ENCODE peak calls at places on chromosome 5, in six cellular contexts. S is NCI-H1694 treated with DMSO at 0.1 percent for 48 hours; U is activated T-cell treated with anti-CD3 and anti-CD28 coated beads, Interleukin-2, amount 50 U/mL, for 24 hours; W is fibroblast of pulmonary artery; C is heart right ventricle; V is ureter. O is an unnamed sample.

GRCh38 chr5:138752951-138753793 is at the start of gene CTNNA1:
- DNase-seq in U (peak), V (peak), W (peak), S (peak), C (peak), O (peak)

GRCh38 chr5:158858011-158858410 is 241.7 kb downstream of the EBF1 start:
- DNase-seq in U (no peak), S (peak), C (no peak), W (no peak), V (no peak), O (no peak)

GRCh38 chr5:146042628-146043279 is 62.6 kb downstream of the PLAC8L1 start:
- DNase-seq in S (no peak), W (peak), V (no peak), U (no peak), C (no peak), O (no peak)

GRCh38 chr5:78927657-78928282 is 57.3 kb downstream of the ARSB start:
- DNase-seq in C (no peak), S (no peak), V (no peak), W (peak), U (no peak), O (no peak)

GRCh38 chr5:77719666-77720363 is 56.3 kb downstream of the TBCA start:
- DNase-seq in V (no peak), W (no peak), U (no peak), C (no peak), S (no peak), O (no peak)

GRCh38 chr5:67206381-67207328 is 10.1 kb upstream of the CD180 start:
- DNase-seq in V (peak), U (peak), S (no peak), W (peak), C (no peak), O (peak)

GRCh38 chr5:29367176-29367833 is 1826.2 kb upstream of the CDH6 start:
- DNase-seq in S (no peak), V (no peak), C (no peak), U (no peak), W (no peak), O (no peak)

GRCh38 chr5:96615223-96615622 is 47.0 kb upstream of the CAST start:
- DNase-seq in V (no peak), U (no peak), C (no peak), S (no peak), W (no peak), O (no peak)

GRCh38 chr5:158546748-158547147 is 553.0 kb downstream of the EBF1 start:
- DNase-seq in S (no peak), C (no peak), V (no peak), W (no peak), U (no peak), O (no peak)

GRCh38 chr5:72292411-72292810 is 27.6 kb downstream of the MRPS27 start:
- DNase-seq in U (no peak), C (no peak), S (peak), V (no peak), W (no peak), O (no peak)

GRCh38 chr5:179797741-179798140 is 4.0 kb downstream of the LTC4S start:
- DNase-seq in S (no peak), U (no peak), C (no peak), V (no peak), W (no peak), O (no peak)

GRCh38 chr5:6615416-6615815 is 17.4 kb downstream of the NSUN2 start:
- DNase-seq in C (no peak), U (no peak), V (no peak), S (no peak), W (no peak), O (no peak)

GRCh38 chr5:160685695-160686094 is 166.3 kb downstream of the ATP10B start:
- DNase-seq in V (no peak), W (no peak), U (no peak), S (no peak), C (no peak), O (no peak)

GRCh38 chr5:130714200-130714599 is 450.9 kb downstream of the HINT1 start:
- DNase-seq in W (no peak), S (no peak), V (no peak), C (no peak), U (no peak), O (no peak)

GRCh38 chr5:113147088-113147487 is 170.5 kb downstream of the DCP2 start:
- DNase-seq in U (no peak), V (no peak), W (peak), C (no peak), S (no peak), O (no peak)

GRCh38 chr5:132611965-132612364 is 46.0 kb upstream of the IL13 start:
- DNase-seq in U (no peak), S (no peak), V (no peak), C (no peak), W (no peak), O (no peak)

GRCh38 chr5:158805195-158805594 is 294.5 kb downstream of the EBF1 start:
- DNase-seq in U (no peak), V (no peak), S (peak), C (no peak), W (no peak), O (no peak)

GRCh38 chr5:5483880-5484595 is 61.6 kb downstream of the ICE1 start:
- DNase-seq in C (no peak), S (no peak), U (no peak), W (peak), V (no peak), O (no peak)

GRCh38 chr5:179393078-179393477 is 47.8 kb upstream of the ADAMTS2 start:
- DNase-seq in S (no peak), W (peak), C (no peak), V (no peak), U (no peak), O (no peak)

GRCh38 chr5:154514331-154514730 is 36.3 kb upstream of the HAND1 start:
- DNase-seq in U (no peak), W (no peak), C (no peak), S (no peak), V (no peak), O (no peak)

O was measured in lung.